ENCODE peak calls at places on chromosome 7, in nine cellular contexts. One of them, this sample, is unnamed.

GRCh38 chr7:127359011-127359410 is 33.5 kb downstream of the ZNF800 start:
- DNase-seq in gastrocnemius medialis: no peak
- DNase-seq in CD8-positive, alpha-beta T cell: no peak
- DNase-seq in astrocyte of the cerebellum: no peak
- DNase-seq in PC-3: no peak
- DNase-seq in lower leg skin: no peak
- DNase-seq in Caco-2: no peak
- DNase-seq in A549: no peak
- DNase-seq in Calu3: no peak
- DNase-seq in this sample: no peak

GRCh38 chr7:28126047-28127041 is 54.3 kb downstream of the JAZF1 start:
- DNase-seq in gastrocnemius medialis: no peak
- DNase-seq in CD8-positive, alpha-beta T cell: no peak
- DNase-seq in astrocyte of the cerebellum: no peak
- DNase-seq in PC-3: no peak
- DNase-seq in lower leg skin: no peak
- DNase-seq in Caco-2: no peak
- DNase-seq in A549: no peak
- DNase-seq in Calu3: no peak
- DNase-seq in this sample: no peak

GRCh38 chr7:108137040-108137439 is 6.9 kb upstream of the LAMB4 start:
- DNase-seq in gastrocnemius medialis: no peak
- DNase-seq in CD8-positive, alpha-beta T cell: no peak
- DNase-seq in astrocyte of the cerebellum: no peak
- DNase-seq in PC-3: no peak
- DNase-seq in lower leg skin: no peak
- DNase-seq in Caco-2: no peak
- DNase-seq in A549: no peak
- DNase-seq in Calu3: no peak
- DNase-seq in this sample: no peak

GRCh38 chr7:124497209-124497608 is 268.4 kb downstream of the GPR37 start:
- DNase-seq in gastrocnemius medialis: no peak
- DNase-seq in CD8-positive, alpha-beta T cell: no peak
- DNase-seq in astrocyte of the cerebellum: no peak
- DNase-seq in PC-3: no peak
- DNase-seq in lower leg skin: no peak
- DNase-seq in Caco-2: no peak
- DNase-seq in A549: no peak
- DNase-seq in Calu3: no peak
- DNase-seq in this sample: no peak

GRCh38 chr7:149732611-149733010 is 40.8 kb downstream of the ZNF467 start:
- DNase-seq in gastrocnemius medialis: no peak
- DNase-seq in CD8-positive, alpha-beta T cell: no peak
- DNase-seq in astrocyte of the cerebellum: no peak
- DNase-seq in PC-3: no peak
- DNase-seq in lower leg skin: no peak
- DNase-seq in Caco-2: no peak
- DNase-seq in A549: no peak
- DNase-seq in Calu3: no peak
- DNase-seq in this sample: no peak

GRCh38 chr7:21616796-21617436 is 74.1 kb downstream of the DNAH11 start:
- DNase-seq in gastrocnemius medialis: no peak
- DNase-seq in CD8-positive, alpha-beta T cell: no peak
- DNase-seq in astrocyte of the cerebellum: peak
- DNase-seq in PC-3: peak
- DNase-seq in lower leg skin: no peak
- DNase-seq in Caco-2: peak
- DNase-seq in A549: peak
- DNase-seq in Calu3: peak
- DNase-seq in this sample: no peak

GRCh38 chr7:130363156-130363847 is 17.0 kb upstream of the CPA1 start:
- DNase-seq in gastrocnemius medialis: peak
- DNase-seq in CD8-positive, alpha-beta T cell: no peak
- DNase-seq in astrocyte of the cerebellum: peak
- DNase-seq in PC-3: peak
- DNase-seq in lower leg skin: no peak
- DNase-seq in Caco-2: no peak
- DNase-seq in A549: peak
- DNase-seq in Calu3: peak
- DNase-seq in this sample: no peak

GRCh38 chr7:71173955-71174354 is 42.0 kb downstream of the GALNT17 start:
- DNase-seq in gastrocnemius medialis: no peak
- DNase-seq in CD8-positive, alpha-beta T cell: no peak
- DNase-seq in astrocyte of the cerebellum: no peak
- DNase-seq in PC-3: no peak
- DNase-seq in lower leg skin: peak
- DNase-seq in Caco-2: no peak
- DNase-seq in A549: no peak
- DNase-seq in Calu3: no peak
- DNase-seq in this sample: no peak

GRCh38 chr7:133079296-133079695 is 2.6 kb downstream of the CHCHD3 start:
- DNase-seq in gastrocnemius medialis: no peak
- DNase-seq in CD8-positive, alpha-beta T cell: no peak
- DNase-seq in astrocyte of the cerebellum: no peak
- DNase-seq in PC-3: no peak
- DNase-seq in lower leg skin: no peak
- DNase-seq in Caco-2: no peak
- DNase-seq in A549: no peak
- DNase-seq in Calu3: no peak
- DNase-seq in this sample: no peak

GRCh38 chr7:152459724-152460251 is 24.0 kb upstream of the KMT2C start:
- DNase-seq in gastrocnemius medialis: peak
- DNase-seq in CD8-positive, alpha-beta T cell: no peak
- DNase-seq in astrocyte of the cerebellum: no peak
- DNase-seq in PC-3: peak
- DNase-seq in lower leg skin: no peak
- DNase-seq in Caco-2: no peak
- DNase-seq in A549: no peak
- DNase-seq in Calu3: no peak
- DNase-seq in this sample: no peak

GRCh38 chr7:11760372-11760771 is 71.6 kb downstream of the THSD7A start:
- DNase-seq in gastrocnemius medialis: no peak
- DNase-seq in CD8-positive, alpha-beta T cell: no peak
- DNase-seq in astrocyte of the cerebellum: no peak
- DNase-seq in PC-3: no peak
- DNase-seq in lower leg skin: no peak
- DNase-seq in Caco-2: no peak
- DNase-seq in A549: peak
- DNase-seq in Calu3: no peak
- DNase-seq in this sample: no peak

GRCh38 chr7:2271273-2272026 is 29.4 kb downstream of the NUDT1 start:
- DNase-seq in gastrocnemius medialis: no peak
- DNase-seq in CD8-positive, alpha-beta T cell: no peak
- DNase-seq in astrocyte of the cerebellum: no peak
- DNase-seq in PC-3: no peak
- DNase-seq in lower leg skin: no peak
- DNase-seq in Caco-2: no peak
- DNase-seq in A549: no peak
- DNase-seq in Calu3: no peak
- DNase-seq in this sample: no peak

GRCh38 chr7:74409571-74409970 is 44.1 kb upstream of the GTF2IRD1 start:
- DNase-seq in gastrocnemius medialis: no peak
- DNase-seq in CD8-positive, alpha-beta T cell: no peak
- DNase-seq in astrocyte of the cerebellum: no peak
- DNase-seq in PC-3: no peak
- DNase-seq in lower leg skin: no peak
- DNase-seq in Caco-2: no peak
- DNase-seq in A549: no peak
- DNase-seq in Calu3: no peak
- DNase-seq in this sample: no peak

GRCh38 chr7:46745700-46746090 is 824.6 kb upstream of the IGFBP3 start:
- DNase-seq in gastrocnemius medialis: no peak
- DNase-seq in CD8-positive, alpha-beta T cell: no peak
- DNase-seq in astrocyte of the cerebellum: no peak
- DNase-seq in PC-3: peak
- DNase-seq in lower leg skin: no peak
- DNase-seq in Caco-2: no peak
- DNase-seq in A549: no peak
- DNase-seq in Calu3: peak
- DNase-seq in this sample: no peak
- TF ChIP-seq CTCF in gastrocnemius medialis: no peak
- TF ChIP-seq CTCF in CD8-positive, alpha-beta T cell: no peak
- TF ChIP-seq CTCF in astrocyte of the cerebellum: peak
- TF ChIP-seq CTCF in PC-3: peak
- TF ChIP-seq CTCF in lower leg skin: no peak
- TF ChIP-seq CTCF in Caco-2: peak
- TF ChIP-seq CTCF in A549: no peak
- TF ChIP-seq CTCF in Calu3: no peak
- TF ChIP-seq CTCF in this sample: no peak

DNA sequence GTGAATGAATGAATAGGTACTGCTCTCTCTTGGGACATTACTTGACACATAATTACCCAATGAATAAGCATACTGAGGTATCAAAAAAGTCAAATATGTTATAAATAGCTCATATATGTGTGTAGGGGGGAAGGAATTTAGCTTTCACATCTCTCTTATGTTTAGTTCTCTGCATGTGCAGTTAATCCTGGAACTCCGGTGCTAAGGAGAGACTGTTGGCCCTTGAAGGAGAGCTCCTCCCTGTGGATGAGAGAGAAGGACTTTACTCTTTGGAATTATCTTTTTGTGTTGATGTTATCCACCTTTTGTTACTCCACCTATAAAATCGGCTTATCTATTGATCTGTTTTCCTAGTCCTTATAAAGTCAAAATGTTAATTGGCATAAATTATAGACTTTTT is 1.2 kb downstream of the CFTR start:
- DNase-seq in gastrocnemius medialis: no peak
- DNase-seq in CD8-positive, alpha-beta T cell: no peak
- DNase-seq in astrocyte of the cerebellum: no peak
- DNase-seq in PC-3: no peak
- DNase-seq in lower leg skin: no peak
- DNase-seq in Caco-2: peak
- DNase-seq in A549: peak
- DNase-seq in Calu3: peak
- DNase-seq in this sample: no peak
- TF ChIP-seq CTCF in gastrocnemius medialis: no peak
- TF ChIP-seq CTCF in CD8-positive, alpha-beta T cell: no peak
- TF ChIP-seq CTCF in astrocyte of the cerebellum: no peak
- TF ChIP-seq CTCF in PC-3: peak
- TF ChIP-seq CTCF in lower leg skin: no peak
- TF ChIP-seq CTCF in Caco-2: peak
- TF ChIP-seq CTCF in A549: no peak
- TF ChIP-seq CTCF in Calu3: no peak
- TF ChIP-seq CTCF in this sample: no peak

GRCh38 chr7:106165328-106165727 is 53.2 kb upstream of the SYPL1 start:
- DNase-seq in gastrocnemius medialis: no peak
- DNase-seq in CD8-positive, alpha-beta T cell: no peak
- DNase-seq in astrocyte of the cerebellum: no peak
- DNase-seq in PC-3: no peak
- DNase-seq in lower leg skin: no peak
- DNase-seq in Caco-2: no peak
- DNase-seq in A549: no peak
- DNase-seq in Calu3: no peak
- DNase-seq in this sample: no peak

GRCh38 chr7:106170216-106170615 is 58.1 kb upstream of the SYPL1 start:
- DNase-seq in gastrocnemius medialis: no peak
- DNase-seq in CD8-positive, alpha-beta T cell: no peak
- DNase-seq in astrocyte of the cerebellum: no peak
- DNase-seq in PC-3: no peak
- DNase-seq in lower leg skin: no peak
- DNase-seq in Caco-2: no peak
- DNase-seq in A549: no peak
- DNase-seq in Calu3: no peak
- DNase-seq in this sample: no peak

GRCh38 chr7:106167439-106168136 is 55.5 kb upstream of the SYPL1 start:
- DNase-seq in gastrocnemius medialis: no peak
- DNase-seq in CD8-positive, alpha-beta T cell: no peak
- DNase-seq in astrocyte of the cerebellum: no peak
- DNase-seq in PC-3: peak
- DNase-seq in lower leg skin: no peak
- DNase-seq in Caco-2: no peak
- DNase-seq in A549: no peak
- DNase-seq in Calu3: no peak
- DNase-seq in this sample: no peak

GRCh38 chr7:106163257-106163656 is 51.1 kb upstream of the SYPL1 start:
- DNase-seq in gastrocnemius medialis: no peak
- DNase-seq in CD8-positive, alpha-beta T cell: no peak
- DNase-seq in astrocyte of the cerebellum: no peak
- DNase-seq in PC-3: no peak
- DNase-seq in lower leg skin: no peak
- DNase-seq in Caco-2: no peak
- DNase-seq in A549: no peak
- DNase-seq in Calu3: no peak
- DNase-seq in this sample: no peak

DNA sequence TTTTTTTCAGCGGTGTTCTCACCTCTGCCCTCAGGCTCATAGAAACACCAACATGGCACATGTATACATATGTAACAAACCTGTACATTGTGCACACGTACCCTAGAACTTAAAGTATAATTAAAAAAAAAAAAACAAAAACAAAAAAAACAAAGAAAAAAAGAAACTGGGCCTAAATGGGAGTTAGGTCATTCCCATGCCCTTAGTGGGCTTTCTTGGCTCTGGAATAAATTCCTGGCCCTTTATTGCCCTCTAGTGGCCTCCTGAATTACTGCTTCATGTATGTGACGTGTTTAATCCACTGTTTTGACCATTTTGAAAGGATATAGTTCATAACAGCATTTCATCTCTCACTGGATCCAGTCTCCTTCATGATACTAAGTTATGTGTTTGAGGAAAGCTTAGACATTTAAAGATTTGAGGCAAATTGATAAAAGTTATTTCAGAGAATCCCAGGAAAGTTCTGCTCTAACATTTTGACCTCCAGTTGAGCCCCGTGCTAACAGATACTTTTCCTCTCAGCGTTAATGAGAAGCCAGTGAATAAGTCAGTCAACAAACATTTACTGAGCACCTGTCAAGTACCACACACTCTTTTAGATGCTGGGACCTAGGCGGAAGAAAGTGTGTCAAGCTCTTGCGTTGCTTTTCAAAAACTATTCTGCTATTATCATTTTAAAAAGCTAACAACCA is 54.7 kb upstream of the SYPL1 start:
- DNase-seq in gastrocnemius medialis: no peak
- DNase-seq in CD8-positive, alpha-beta T cell: no peak
- DNase-seq in astrocyte of the cerebellum: peak
- DNase-seq in PC-3: peak
- DNase-seq in lower leg skin: no peak
- DNase-seq in Caco-2: peak
- DNase-seq in A549: peak
- DNase-seq in Calu3: peak
- DNase-seq in this sample: peak
- TF ChIP-seq CTCF in gastrocnemius medialis: peak
- TF ChIP-seq CTCF in CD8-positive, alpha-beta T cell: peak
- TF ChIP-seq CTCF in astrocyte of the cerebellum: peak
- TF ChIP-seq CTCF in PC-3: peak
- TF ChIP-seq CTCF in lower leg skin: no peak
- TF ChIP-seq CTCF in Caco-2: peak
- TF ChIP-seq CTCF in A549: peak
- TF ChIP-seq CTCF in Calu3: peak
- TF ChIP-seq CTCF in this sample: peak

DNA sequence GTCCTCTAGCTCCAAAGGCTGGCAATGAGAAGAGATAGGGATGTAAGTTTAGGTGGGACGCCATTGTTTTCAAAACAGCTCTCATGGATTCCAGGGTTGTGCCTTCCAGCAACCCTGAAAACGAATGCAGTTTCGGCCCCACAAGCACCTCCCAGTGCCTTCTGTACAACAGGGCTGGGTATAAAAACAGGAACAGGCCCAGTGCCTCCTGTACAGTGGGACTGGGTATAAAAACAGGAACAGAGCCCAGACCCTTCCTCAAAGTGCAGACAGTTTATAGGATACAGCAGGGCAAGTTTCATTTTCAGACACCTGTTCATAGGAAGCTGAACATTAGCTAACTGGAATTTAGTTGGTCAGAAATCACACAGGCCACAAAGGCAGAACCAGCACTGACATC is 663.2 kb upstream of the FOXK1 start:
- DNase-seq in gastrocnemius medialis: no peak
- DNase-seq in CD8-positive, alpha-beta T cell: no peak
- DNase-seq in astrocyte of the cerebellum: no peak
- DNase-seq in PC-3: no peak
- DNase-seq in lower leg skin: no peak
- DNase-seq in Caco-2: no peak
- DNase-seq in A549: no peak
- DNase-seq in Calu3: no peak
- DNase-seq in this sample: no peak
- TF ChIP-seq CTCF in gastrocnemius medialis: no peak
- TF ChIP-seq CTCF in CD8-positive, alpha-beta T cell: no peak
- TF ChIP-seq CTCF in astrocyte of the cerebellum: no peak
- TF ChIP-seq CTCF in PC-3: no peak
- TF ChIP-seq CTCF in lower leg skin: no peak
- TF ChIP-seq CTCF in Caco-2: no peak
- TF ChIP-seq CTCF in A549: no peak
- TF ChIP-seq CTCF in Calu3: no peak
- TF ChIP-seq CTCF in this sample: no peak

This sample was measured in endothelial cell.